ENCODE peak calls at places on chromosome X, in six cellular contexts. M is WERI-Rb-1, L is HFFc6, A is AG10803, H is endothelial cell, B is Calu3. O is an unnamed sample.

GRCh38 chrX:137352101-137352660 is 213.7 kb upstream of the ZIC3 start:
- DNase-seq in M (no peak), L (no peak), A (no peak), H (no peak), B (no peak), O (no peak)

GRCh38 chrX:149284616-149285015 is 220.5 kb downstream of the IDS start:
- DNase-seq in M (no peak), L (no peak), A (no peak), H (no peak), B (no peak), O (no peak)

GRCh38 chrX:154047266-154047665 is 27.6 kb upstream of the IRAK1 start:
- DNase-seq in M (no peak), L (no peak), A (no peak), H (no peak), B (no peak), O (no peak)

GRCh38 chrX:12779534-12779933 is 11.7 kb upstream of the PRPS2 start:
- DNase-seq in M (no peak), L (no peak), A (no peak), H (no peak), B (peak), O (no peak)

GRCh38 chrX:20374866-20375530 is 108.3 kb upstream of the RPS6KA3 start:
- DNase-seq in M (no peak), L (no peak), A (no peak), H (no peak), B (no peak), O (no peak)

GRCh38 chrX:111634823-111635410 is 46.1 kb upstream of the ALG13 start:
- DNase-seq in M (no peak), L (no peak), A (no peak), H (no peak), B (no peak), O (no peak)

GRCh38 chrX:1493317-1493856 is 40.7 kb upstream of the ASMTL start:
- DNase-seq in M (no peak), L (no peak), A (no peak), H (no peak), B (no peak), O (peak)

GRCh38 chrX:50333308-50333707 is 128.7 kb downstream of the CCNB3 start:
- DNase-seq in M (no peak), L (no peak), A (no peak), H (no peak), B (no peak), O (no peak)

GRCh38 chrX:23773601-23774175 is 9.3 kb upstream of the SAT1 start:
- DNase-seq in M (no peak), L (no peak), A (no peak), H (no peak), B (no peak), O (no peak)

GRCh38 chrX:64439551-64439950 is 44.3 kb upstream of the MTMR8 start:
- DNase-seq in M (no peak), L (no peak), A (no peak), H (no peak), B (no peak), O (no peak)

GRCh38 chrX:71184803-71185495 is 38.1 kb upstream of the GJB1 start:
- DNase-seq in M (no peak), L (no peak), A (no peak), H (no peak), B (peak), O (no peak)

GRCh38 chrX:107840971-107841370 is 15.3 kb downstream of the MID2 start:
- DNase-seq in M (no peak), L (no peak), A (no peak), H (no peak), B (no peak), O (no peak)

GRCh38 chrX:40154853-40155616 is 57.3 kb upstream of the BCOR start:
- DNase-seq in M (peak), L (no peak), A (no peak), H (peak), B (no peak), O (no peak)

GRCh38 chrX:97021680-97022079 is 138.0 kb downstream of the RPA4 start:
- DNase-seq in M (no peak), L (peak), A (no peak), H (no peak), B (no peak), O (no peak)

GRCh38 chrX:45771560-45772340 is 571.1 kb upstream of the DIPK2B start:
- DNase-seq in M (no peak), L (peak), A (peak), H (no peak), B (peak), O (peak)

GRCh38 chrX:105191878-105192277 is 28.6 kb downstream of the TEX13A start:
- DNase-seq in M (peak), L (no peak), A (no peak), H (peak), B (peak), O (peak)

GRCh38 chrX:129877401-129877800 is 28.6 kb upstream of the UTP14A start:
- DNase-seq in M (no peak), L (no peak), A (no peak), H (no peak), B (no peak), O (no peak)

GRCh38 chrX:150036181-150036580 is 97.9 kb upstream of the EOLA2 start:
- DNase-seq in M (no peak), L (peak), A (peak), H (no peak), B (peak), O (peak)

GRCh38 chrX:23901805-23902204 is 5.9 kb downstream of the APOO start:
- DNase-seq in M (peak), L (peak), A (peak), H (peak), B (peak), O (peak)